ENCODE peak calls at places on chromosomes 3 and 15, in five cellular contexts. X, R, M, D and H are unnamed samples.
A peak's percentile ranks its signal among the peaks of the same experiment; 100 is the strongest.

GRCh38 chr15:76058714-76059319 is 968 bp upstream of the TMEM266 start:
- DNase-seq in D (no peak), M (no peak), X (peak; percentile 42), R (no peak), H (no peak)

GRCh38 chr3:12399226-12399625 is 85.1 kb upstream of the TSEN2 start:
- DNase-seq in R (no peak), D (no peak), M (no peak), X (no peak), H (no peak)

GRCh38 chr3:117277816-117278215 is 568.2 kb downstream of the TUSC7 start:
- DNase-seq in R (no peak), M (no peak), D (no peak), X (no peak), H (no peak)

GRCh38 chr3:177494216-177494615 is 296.9 kb upstream of the TBL1XR1 start:
- DNase-seq in M (no peak), R (no peak), D (no peak), X (no peak), H (no peak)

GRCh38 chr3:177607596-177607995 is 410.3 kb upstream of the TBL1XR1 start:
- DNase-seq in D (no peak), X (no peak), M (peak; percentile 37), R (no peak), H (no peak)

GRCh38 chr15:24772709-24773373 is 97.3 kb downstream of the NPAP1 start:
- DNase-seq in R (peak; percentile 83), M (peak; percentile 84), X (no peak), D (peak; percentile 56), H (peak; percentile 65)

GRCh38 chr3:34256021-34256420 is 457.6 kb downstream of the PDCD6IP start:
- DNase-seq in X (no peak), M (no peak), R (no peak), D (no peak), H (no peak)

GRCh38 chr3:136753112-136753939 is 1.1 kb upstream of the STAG1 start:
- DNase-seq in X (peak; percentile 1), R (no peak), M (no peak), D (no peak), H (no peak)

GRCh38 chr15:48331796-48332641 is 790 bp downstream of the DUT start:
- DNase-seq in R (peak; percentile 90), X (peak; percentile 61), D (peak; percentile 75), M (peak; percentile 42), H (peak; percentile 61)

GRCh38 chr3:17025594-17026139 is 140.9 kb downstream of the PLCL2 start:
- DNase-seq in R (no peak), M (no peak), D (no peak), X (no peak), H (no peak)

GRCh38 chr15:40097096-40097967 is 11.3 kb downstream of the BMF start:
- DNase-seq in M (no peak), D (no peak), R (no peak), X (no peak), H (no peak)

GRCh38 chr15:73937313-73937695 is 11.0 kb downstream of the LOXL1 start:
- DNase-seq in X (no peak), D (no peak), M (no peak), R (no peak), H (no peak)
- H3K4me1 ChIP-seq in X (peaks cover 60% of the 10 kb centered on the region), D (no peaks in the 10 kb centered on the region), M (peaks cover 63% of the 10 kb centered on the region), R (no peaks in the 10 kb centered on the region), H (no peaks in the 10 kb centered on the region)

GRCh38 chr3:194986208-194987043 is 284.5 kb downstream of the XXYLT1 start:
- DNase-seq in R (no peak), X (no peak), D (no peak), M (no peak), H (no peak)

GRCh38 chr3:194984624-194985023 is 286.3 kb downstream of the XXYLT1 start:
- DNase-seq in R (no peak), X (no peak), M (no peak), D (peak; percentile 65), H (no peak)

GRCh38 chr3:194984026-194984425 is 286.9 kb downstream of the XXYLT1 start:
- DNase-seq in M (no peak), D (no peak), X (no peak), R (no peak), H (no peak)

GRCh38 chr3:194983620-194984019 is 287.3 kb downstream of the XXYLT1 start:
- DNase-seq in M (no peak), X (no peak), D (no peak), R (no peak), H (no peak)

GRCh38 chr3:194985031-194985578 is 285.9 kb downstream of the XXYLT1 start:
- DNase-seq in M (peak; percentile 47), R (peak; percentile 89), D (peak; percentile 81), X (peak; percentile 66), H (peak; percentile 74)
- TF ChIP-seq CTCF in M (peak; percentile 41), R (peak; percentile 12), D (peak; percentile 73), X (peak; percentile 56), H (no peak)

DNA sequence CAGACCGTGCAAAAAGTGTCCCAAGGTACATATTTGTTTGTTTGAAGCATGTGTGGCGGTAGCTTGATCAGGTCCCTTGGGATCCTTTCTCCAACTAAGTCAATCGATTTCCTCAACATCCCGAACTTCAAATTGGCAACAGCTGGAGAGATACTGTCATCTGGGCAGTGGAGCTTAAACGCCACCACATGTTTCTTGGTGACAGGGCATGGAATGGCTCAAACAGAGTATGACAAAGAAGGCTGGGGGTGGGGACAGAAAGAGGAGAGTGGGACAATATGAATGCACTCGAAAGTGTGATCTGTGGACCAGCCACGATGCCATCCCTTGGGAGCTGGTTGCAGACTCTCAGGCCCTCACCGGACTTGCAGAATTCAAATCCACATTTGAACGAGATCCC is 85.0 kb upstream of the PSMD6 start:
- DNase-seq in D (no peak), M (no peak), X (no peak), R (no peak), H (no peak)
- H3K4me1 ChIP-seq in D (no peaks in the 10 kb centered on the region), M (peaks cover 11% of the 10 kb centered on the region), X (no peaks in the 10 kb centered on the region), R (no peaks in the 10 kb centered on the region), H (no peaks in the 10 kb centered on the region)

DNA sequence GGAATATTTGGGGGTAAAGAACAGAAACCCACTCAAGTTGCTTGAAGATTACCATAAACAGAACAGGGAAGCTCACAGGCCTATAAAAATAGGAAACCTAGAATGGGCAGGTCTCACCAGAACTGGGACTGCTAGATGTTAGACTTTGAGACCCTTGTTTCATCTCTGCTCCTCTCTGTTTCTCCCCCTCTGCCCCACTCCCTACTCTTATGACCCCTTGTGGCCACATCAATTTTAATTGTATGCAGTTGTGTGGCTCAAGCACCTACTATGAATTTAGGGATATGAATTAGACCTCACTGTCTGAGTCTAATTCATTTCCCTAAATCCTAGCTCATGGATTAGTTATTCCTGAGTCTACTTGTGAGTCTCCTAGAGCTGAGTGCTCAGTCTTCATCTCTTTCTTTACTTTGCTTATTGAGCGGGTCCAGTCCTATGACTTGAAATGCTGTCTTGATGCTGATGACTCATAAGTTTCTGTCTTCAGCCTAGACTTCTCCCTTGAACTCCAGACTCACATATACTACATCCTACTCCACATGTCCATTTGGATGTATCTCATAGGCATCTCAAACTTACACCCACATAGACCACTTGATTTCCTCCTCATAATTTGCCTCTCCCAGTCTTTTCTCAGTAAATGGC is 78.7 kb downstream of the ITPR1 start:
- DNase-seq in R (no peak), X (no peak), M (no peak), D (no peak), H (no peak)
- TF ChIP-seq CTCF in R (no peak), X (no peak), M (no peak), D (peak; percentile 17), H (no peak)

GRCh38 chr15:44550256-44550655 is 13.3 kb downstream of the EIF3J start:
- DNase-seq in R (no peak), X (no peak), M (peak; percentile 55), D (no peak), H (no peak)
- H3K4me1 ChIP-seq in R (no peaks in the 10 kb centered on the region), X (peaks cover 16% of the 10 kb centered on the region), M (peaks cover 2% of the 10 kb centered on the region), D (peaks cover 6% of the 10 kb centered on the region), H (peaks cover 3% of the 10 kb centered on the region)